ENCODE peak calls at places on chromosomes 1 and 21, in nine cellular contexts. Q is neuronal stem cell, V is heart left ventricle, U is adipocyte, Z is right atrium auricular region, M is lower lobe of right lung, N is lung, I is IMR-90, D is pancreas. G is an unnamed sample.

GRCh38 chr1:42658880-42659337 is 686 bp downstream of the PPIH start:
- DNase-seq in Q (no peak), V (no peak), U (peak; percentile 58), Z (no peak), M (no peak), N (no peak), I (peak; percentile 43), D (no peak), G (peak; percentile 66)

GRCh38 chr1:93699676-93700168 is 18.1 kb upstream of the BCAR3 start:
- DNase-seq in Q (no peak), V (no peak), U (no peak), Z (no peak), M (no peak), N (no peak), I (no peak), D (no peak), G (no peak)

GRCh38 chr1:202241376-202242079 is 47.9 kb downstream of the LGR6 start:
- DNase-seq in Q (no peak), V (no peak), U (peak; percentile 22), Z (no peak), M (no peak), N (no peak), I (no peak), D (no peak), G (peak; percentile 56)

GRCh38 chr1:116853680-116854191 is 56.0 kb upstream of the PTGFRN start:
- DNase-seq in Q (no peak), V (no peak), U (peak; percentile 84), Z (no peak), M (no peak), N (no peak), I (peak; percentile 65), D (peak; percentile 63), G (peak; percentile 71)

GRCh38 chr1:119467857-119468666 is 38.9 kb upstream of the HSD3B1 start:
- DNase-seq in Q (no peak), V (no peak), U (no peak), Z (no peak), M (no peak), N (no peak), I (no peak), D (no peak), G (no peak)

GRCh38 chr1:8880068-8880676 is 1.7 kb upstream of the ENO1 start:
- DNase-seq in Q (no peak), V (no peak), U (peak; percentile 93), Z (peak; percentile 88), M (no peak), N (peak; percentile 74), I (peak; percentile 97), D (peak; percentile 52), G (peak; percentile 98)

GRCh38 chr1:34683616-34684015 is 71.2 kb upstream of the GJB5 start:
- DNase-seq in Q (no peak), V (no peak), U (no peak), Z (peak; percentile 1), M (no peak), N (no peak), I (no peak), D (no peak), G (no peak)

GRCh38 chr1:37399205-37399604 is 75.2 kb upstream of the ZC3H12A start:
- DNase-seq in Q (no peak), V (no peak), U (no peak), Z (no peak), M (no peak), N (no peak), I (no peak), D (no peak), G (no peak)

GRCh38 chr1:43427941-43428340 is 25.8 kb downstream of the HYI start:
- DNase-seq in Q (no peak), V (no peak), U (no peak), Z (no peak), M (no peak), N (no peak), I (no peak), D (no peak), G (peak; percentile 45)

GRCh38 chr1:187078321-187078720 is 249.6 kb downstream of the PLA2G4A start:
- DNase-seq in Q (no peak), V (no peak), U (no peak), Z (no peak), M (no peak), N (no peak), I (no peak), D (no peak), G (no peak)

GRCh38 chr1:235176486-235176885 is 15.4 kb upstream of the RBM34 start:
- DNase-seq in Q (no peak), V (no peak), U (no peak), Z (no peak), M (no peak), N (no peak), I (no peak), D (no peak), G (no peak)

GRCh38 chr21:43333301-43334062 is 93.4 kb downstream of the SIK1 start:
- DNase-seq in Q (peak; percentile 56), V (peak; percentile 64), U (peak; percentile 82), Z (peak; percentile 73), M (peak; percentile 79), N (peak; percentile 74), I (peak; percentile 96), D (peak; percentile 41), G (peak; percentile 96)

GRCh38 chr1:234114648-234115307 is 210.3 kb downstream of the SLC35F3 start:
- DNase-seq in Q (peak; percentile 52), V (no peak), U (peak; percentile 89), Z (peak; percentile 62), M (no peak), N (no peak), I (peak; percentile 59), D (no peak), G (peak; percentile 58)

GRCh38 chr1:32848354-32849063 is 22.2 kb downstream of the FNDC5 start:
- DNase-seq in Q (no peak), V (no peak), U (no peak), Z (no peak), M (no peak), N (no peak), I (no peak), D (no peak), G (no peak)

GRCh38 chr1:204706838-204707509 is 21.4 kb upstream of the LRRN2 start:
- DNase-seq in Q (peak; percentile 51), V (no peak), U (no peak), Z (no peak), M (no peak), N (no peak), I (no peak), D (no peak), G (peak; percentile 27)

DNA sequence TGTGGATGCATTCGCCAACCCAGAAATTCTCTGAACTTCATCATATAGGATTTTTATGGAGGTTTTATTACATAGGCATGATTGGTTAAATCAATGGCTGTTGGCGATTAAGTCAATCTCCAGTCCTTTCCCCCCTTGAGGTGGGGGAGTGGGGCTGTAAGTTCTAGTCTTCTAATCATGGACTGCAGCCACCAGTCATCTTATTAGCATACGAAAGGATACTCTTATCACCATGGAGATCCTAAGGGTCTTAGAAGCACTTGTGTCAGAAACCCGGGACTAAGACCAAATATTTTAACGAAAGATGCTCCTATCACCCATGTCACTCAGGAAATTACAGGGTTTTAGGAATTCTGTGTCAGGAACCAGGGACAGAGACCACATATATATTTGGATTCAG is 36.3 kb downstream of the SDCCAG8 start:
- DNase-seq in Q (no peak), V (no peak), U (no peak), Z (no peak), M (no peak), N (no peak), I (no peak), D (no peak), G (no peak)
- H3K9me3 ChIP-seq in Q (peaks cover 12% of the 10 kb centered on the region), V (peaks cover 16% of the 10 kb centered on the region), U (peaks cover 7% of the 10 kb centered on the region), Z (no peaks in the 10 kb centered on the region), M (peaks cover 8% of the 10 kb centered on the region), N (no peaks in the 10 kb centered on the region), I (peaks cover 3% of the 10 kb centered on the region), D (no peaks in the 10 kb centered on the region), G (no peaks in the 10 kb centered on the region)

GRCh38 chr1:226735576-226735975 is 3.5 kb downstream of the ITPKB start:
- DNase-seq in Q (no peak), V (no peak), U (no peak), Z (no peak), M (no peak), N (no peak), I (no peak), D (no peak), G (no peak)
- H3K4me3 ChIP-seq in Q (no peak overlapping the region), V (peak overlapping the region; percentile 85), U (no peak overlapping the region), Z (peak overlapping the region; percentile 22), M (peak overlapping the region; percentile 98), N (peak overlapping the region; percentile 38), I (no peak overlapping the region), D (no peak overlapping the region), G (no peak overlapping the region)

GRCh38 chr21:42165901-42166300 is 53.0 kb upstream of the ABCG1 start:
- DNase-seq in Q (no peak), V (peak; percentile 39), U (no peak), Z (no peak), M (no peak), N (no peak), I (no peak), D (no peak), G (no peak)

GRCh38 chr21:42162831-42163510 is 56.0 kb upstream of the ABCG1 start:
- DNase-seq in Q (no peak), V (peak; percentile 31), U (no peak), Z (no peak), M (no peak), N (no peak), I (no peak), D (no peak), G (no peak)

GRCh38 chr21:42164064-42164789 is 54.7 kb upstream of the ABCG1 start:
- DNase-seq in Q (no peak), V (peak; percentile 82), U (no peak), Z (no peak), M (peak; percentile 78), N (peak; percentile 63), I (no peak), D (peak; percentile 23), G (no peak)

GRCh38 chr21:42163511-42163863 is 55.5 kb upstream of the ABCG1 start:
- DNase-seq in Q (no peak), V (peak; percentile 45), U (no peak), Z (no peak), M (no peak), N (no peak), I (no peak), D (no peak), G (no peak)

DNA sequence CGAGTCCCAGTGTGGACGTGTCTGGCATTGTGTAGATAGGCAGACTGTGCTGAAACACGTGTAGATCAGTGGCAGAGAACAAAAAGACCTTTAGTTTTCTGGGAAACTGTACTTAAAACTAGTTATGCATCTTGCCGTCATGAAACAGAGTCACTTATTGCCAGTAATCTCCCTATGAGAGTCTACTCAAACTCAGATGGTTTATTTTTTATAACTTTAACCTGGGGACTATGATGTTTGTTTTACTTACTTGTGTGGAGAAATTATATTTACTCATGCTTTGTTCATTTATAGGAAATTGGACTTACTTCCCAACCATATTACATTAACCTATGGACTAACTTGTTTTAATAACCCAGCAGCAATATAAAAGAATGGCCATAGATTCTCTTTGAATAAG is 54.1 kb upstream of the ABCG1 start:
- DNase-seq in Q (no peak), V (no peak), U (no peak), Z (no peak), M (no peak), N (no peak), I (no peak), D (no peak), G (no peak)
- H3K9me3 ChIP-seq in Q (no peaks in the 10 kb centered on the region), V (no peaks in the 10 kb centered on the region), U (peaks cover 2% of the 10 kb centered on the region), Z (no peaks in the 10 kb centered on the region), M (no peaks in the 10 kb centered on the region), N (no peaks in the 10 kb centered on the region), I (no peaks in the 10 kb centered on the region), D (no peaks in the 10 kb centered on the region), G (no peaks in the 10 kb centered on the region)

DNA sequence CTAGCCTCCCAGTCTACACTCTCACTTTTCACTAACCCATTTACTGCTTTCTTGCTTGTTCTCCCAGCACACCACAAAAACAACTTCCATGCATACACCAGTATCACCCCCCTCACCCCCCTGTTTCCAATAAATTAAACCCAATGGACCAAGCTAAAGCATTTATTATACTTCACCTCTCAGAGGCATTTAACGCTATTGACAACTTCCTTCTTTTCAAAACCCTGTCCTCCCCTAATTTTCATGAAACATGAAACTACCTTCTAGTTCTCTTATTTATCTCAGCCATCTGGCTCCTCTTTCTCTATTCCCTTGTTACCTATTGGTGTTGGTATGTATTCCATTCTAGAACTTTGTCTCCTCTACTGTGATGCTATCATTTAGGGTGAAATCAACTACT is 32.3 kb downstream of the PTPRC start:
- DNase-seq in Q (no peak), V (no peak), U (no peak), Z (no peak), M (no peak), N (no peak), I (no peak), D (no peak), G (peak; percentile 19)
- H3K4me3 ChIP-seq in Q (no peak overlapping the region), V (no peak overlapping the region), U (no peak overlapping the region), Z (no peak overlapping the region), M (no peak overlapping the region), N (no peak overlapping the region), I (no peak overlapping the region), D (no peak overlapping the region), G (no peak overlapping the region)

G was measured in osteoblast.